ENCODE peak calls at places on chromosomes 11 and 22, in four cellular contexts. One of them, this sample, is unnamed.

GRCh38 chr11:1310772-1311468 is 1.5 kb upstream of the TOLLIP start:
- DNase-seq in HepG2: no peak
- DNase-seq in HCT116: no peak
- DNase-seq in K562: no peak
- DNase-seq in this sample: no peak

GRCh38 chr11:43358308-43358669 is 431 bp upstream of the TTC17 start:
- DNase-seq in HepG2: no peak
- DNase-seq in HCT116: no peak
- DNase-seq in K562: no peak
- DNase-seq in this sample: no peak

GRCh38 chr22:29195964-29196666 is 9.6 kb upstream of the EMID1 start:
- DNase-seq in K562: no peak
- DNase-seq in HepG2: no peak
- DNase-seq in HCT116: no peak
- DNase-seq in this sample: no peak

GRCh38 chr11:121863126-121863525 is 252.9 kb downstream of the BLID start:
- DNase-seq in HepG2: no peak
- DNase-seq in K562: no peak
- DNase-seq in HCT116: no peak
- DNase-seq in this sample: no peak

GRCh38 chr22:43570531-43571144 is 158.8 kb downstream of the MPPED1 start:
- DNase-seq in K562: no peak
- DNase-seq in HepG2: no peak
- DNase-seq in HCT116: no peak
- DNase-seq in this sample: no peak

GRCh38 chr11:111059726-111060125 is 185.8 kb upstream of the POU2AF2 start:
- DNase-seq in K562: no peak
- DNase-seq in HCT116: no peak
- DNase-seq in HepG2: no peak
- DNase-seq in this sample: no peak

GRCh38 chr11:66851698-66852465 is 5.0 kb upstream of the LRFN4 start:
- DNase-seq in K562: no peak
- DNase-seq in HCT116: no peak
- DNase-seq in HepG2: no peak
- DNase-seq in this sample: no peak

GRCh38 chr22:44580756-44581435 is 82.9 kb upstream of the RTL6 start:
- DNase-seq in HCT116: no peak
- DNase-seq in HepG2: no peak
- DNase-seq in K562: no peak
- DNase-seq in this sample: no peak

GRCh38 chr11:76152741-76153608 is 53.3 kb downstream of the WNT11 start:
- DNase-seq in HCT116: no peak
- DNase-seq in HepG2: no peak
- DNase-seq in K562: no peak
- DNase-seq in this sample: no peak

GRCh38 chr11:74004694-74005615 is 3.9 kb downstream of the UCP3 start:
- DNase-seq in HCT116: no peak
- DNase-seq in K562: peak; percentile 54
- DNase-seq in HepG2: no peak
- DNase-seq in this sample: no peak

GRCh38 chr11:1100417-1101245 is 26.0 kb downstream of the MUC2 start:
- DNase-seq in HepG2: no peak
- DNase-seq in HCT116: no peak
- DNase-seq in K562: no peak
- DNase-seq in this sample: no peak

GRCh38 chr11:123052884-123053721 is 8.8 kb downstream of the HSPA8 start:
- DNase-seq in HepG2: no peak
- DNase-seq in K562: no peak
- DNase-seq in HCT116: no peak
- DNase-seq in this sample: no peak

GRCh38 chr11:74449369-74449931 is 17.9 kb downstream of the KCNE3 start:
- DNase-seq in HCT116: peak; percentile 57
- DNase-seq in K562: peak; percentile 50
- DNase-seq in HepG2: peak; percentile 52
- DNase-seq in this sample: peak; percentile 87

GRCh38 chr11:133911169-133911568 is 45.6 kb downstream of the IGSF9B start:
- DNase-seq in HCT116: no peak
- DNase-seq in HepG2: no peak
- DNase-seq in K562: peak; percentile 37
- DNase-seq in this sample: no peak

DNA sequence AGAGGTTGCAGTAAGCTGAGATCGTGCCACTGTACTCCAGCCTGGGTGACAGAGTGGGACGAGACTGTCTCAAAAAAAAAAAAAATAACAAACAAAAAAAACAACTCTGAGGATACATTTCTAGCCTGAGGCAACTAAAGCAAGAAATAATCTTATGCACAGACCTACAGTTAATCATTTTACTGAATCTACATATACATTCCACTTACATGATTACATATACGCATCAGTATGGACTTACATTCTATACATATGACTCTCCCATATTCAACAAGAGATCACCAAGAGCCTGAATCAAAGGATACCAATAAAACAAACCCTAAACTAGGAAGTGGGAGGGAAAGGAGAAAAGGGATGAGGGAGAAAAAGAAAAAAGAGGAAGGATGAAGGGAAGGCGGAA is 1.1 kb downstream of the ALG8 start:
- DNase-seq in HepG2: no peak
- DNase-seq in HCT116: no peak
- DNase-seq in K562: no peak
- DNase-seq in this sample: no peak
- TF ChIP-seq JUND in HepG2: no peak
- TF ChIP-seq JUND in HCT116: no peak
- TF ChIP-seq JUND in K562: no peak
- TF ChIP-seq JUND in this sample: no peak

GRCh38 chr11:12246169-12246568 is 131.2 kb upstream of the PARVA start:
- DNase-seq in HCT116: no peak
- DNase-seq in K562: no peak
- DNase-seq in HepG2: no peak
- DNase-seq in this sample: no peak

GRCh38 chr11:12244156-12244555 is 133.2 kb upstream of the PARVA start:
- DNase-seq in K562: no peak
- DNase-seq in HCT116: no peak
- DNase-seq in HepG2: no peak
- DNase-seq in this sample: no peak

GRCh38 chr11:12243511-12243910 is 133.1 kb downstream of the MICAL2 start:
- DNase-seq in HepG2: no peak
- DNase-seq in K562: no peak
- DNase-seq in HCT116: no peak
- DNase-seq in this sample: no peak

GRCh38 chr11:12245549-12245986 is 131.8 kb upstream of the PARVA start:
- DNase-seq in K562: peak; percentile 35
- DNase-seq in HCT116: no peak
- DNase-seq in HepG2: no peak
- DNase-seq in this sample: peak; percentile 85

GRCh38 chr11:12245091-12245490 is 132.3 kb upstream of the PARVA start:
- DNase-seq in HCT116: no peak
- DNase-seq in HepG2: no peak
- DNase-seq in K562: no peak
- DNase-seq in this sample: no peak
- TF ChIP-seq JUND in HCT116: no peak
- TF ChIP-seq JUND in HepG2: no peak
- TF ChIP-seq JUND in K562: no peak
- TF ChIP-seq JUND in this sample: no peak

GRCh38 chr22:38415561-38416321 is 39.3 kb downstream of the KCNJ4 start:
- DNase-seq in HepG2: no peak
- DNase-seq in K562: no peak
- DNase-seq in HCT116: no peak
- DNase-seq in this sample: no peak

GRCh38 chr22:38417252-38418060 is 37.5 kb downstream of the KCNJ4 start:
- DNase-seq in HCT116: no peak
- DNase-seq in HepG2: no peak
- DNase-seq in K562: no peak
- DNase-seq in this sample: no peak

GRCh38 chr22:38415046-38415445 is 40.0 kb downstream of the KCNJ4 start:
- DNase-seq in K562: no peak
- DNase-seq in HepG2: no peak
- DNase-seq in HCT116: no peak
- DNase-seq in this sample: no peak

GRCh38 chr22:38418589-38418988 is 36.4 kb downstream of the KCNJ4 start:
- DNase-seq in HepG2: no peak
- DNase-seq in HCT116: no peak
- DNase-seq in K562: no peak
- DNase-seq in this sample: no peak

GRCh38 chr22:38416621-38417251 is 38.3 kb downstream of the KCNJ4 start:
- DNase-seq in HepG2: no peak
- DNase-seq in HCT116: no peak
- DNase-seq in K562: no peak
- DNase-seq in this sample: no peak
- TF ChIP-seq JUND in HepG2: no peak
- TF ChIP-seq JUND in HCT116: no peak
- TF ChIP-seq JUND in K562: no peak
- TF ChIP-seq JUND in this sample: no peak

GRCh38 chr22:31346255-31346732 is at the start of gene PATZ1:
- DNase-seq in HCT116: peak; percentile 51
- DNase-seq in HepG2: peak; percentile 91
- DNase-seq in K562: peak; percentile 68
- DNase-seq in this sample: peak; percentile 68
- TF ChIP-seq JUND in HCT116: no peak
- TF ChIP-seq JUND in HepG2: no peak
- TF ChIP-seq JUND in K562: no peak
- TF ChIP-seq JUND in this sample: no peak

GRCh38 chr11:103811870-103812509 is 224.4 kb upstream of the DDI1 start:
- DNase-seq in HCT116: no peak
- DNase-seq in HepG2: no peak
- DNase-seq in K562: no peak
- DNase-seq in this sample: no peak
- TF ChIP-seq JUND in HCT116: no peak
- TF ChIP-seq JUND in HepG2: no peak
- TF ChIP-seq JUND in K562: no peak
- TF ChIP-seq JUND in this sample: no peak

GRCh38 chr11:70397336-70397982 is 870 bp upstream of the CTTN start:
- DNase-seq in HepG2: peak; percentile 43
- DNase-seq in K562: no peak
- DNase-seq in HCT116: peak; percentile 13
- DNase-seq in this sample: no peak

GRCh38 chr11:70399681-70400112 is 1.4 kb downstream of the CTTN start:
- DNase-seq in HCT116: peak; percentile 87
- DNase-seq in HepG2: peak; percentile 78
- DNase-seq in K562: peak; percentile 58
- DNase-seq in this sample: peak; percentile 60

GRCh38 chr11:70400643-70401042 is 2.3 kb downstream of the CTTN start:
- DNase-seq in HepG2: no peak
- DNase-seq in K562: no peak
- DNase-seq in HCT116: no peak
- DNase-seq in this sample: no peak

GRCh38 chr11:70397983-70398833 is at the start of gene CTTN:
- DNase-seq in HCT116: peak; percentile 71
- DNase-seq in HepG2: peak; percentile 79
- DNase-seq in K562: peak; percentile 98
- DNase-seq in this sample: peak; percentile 90

DNA sequence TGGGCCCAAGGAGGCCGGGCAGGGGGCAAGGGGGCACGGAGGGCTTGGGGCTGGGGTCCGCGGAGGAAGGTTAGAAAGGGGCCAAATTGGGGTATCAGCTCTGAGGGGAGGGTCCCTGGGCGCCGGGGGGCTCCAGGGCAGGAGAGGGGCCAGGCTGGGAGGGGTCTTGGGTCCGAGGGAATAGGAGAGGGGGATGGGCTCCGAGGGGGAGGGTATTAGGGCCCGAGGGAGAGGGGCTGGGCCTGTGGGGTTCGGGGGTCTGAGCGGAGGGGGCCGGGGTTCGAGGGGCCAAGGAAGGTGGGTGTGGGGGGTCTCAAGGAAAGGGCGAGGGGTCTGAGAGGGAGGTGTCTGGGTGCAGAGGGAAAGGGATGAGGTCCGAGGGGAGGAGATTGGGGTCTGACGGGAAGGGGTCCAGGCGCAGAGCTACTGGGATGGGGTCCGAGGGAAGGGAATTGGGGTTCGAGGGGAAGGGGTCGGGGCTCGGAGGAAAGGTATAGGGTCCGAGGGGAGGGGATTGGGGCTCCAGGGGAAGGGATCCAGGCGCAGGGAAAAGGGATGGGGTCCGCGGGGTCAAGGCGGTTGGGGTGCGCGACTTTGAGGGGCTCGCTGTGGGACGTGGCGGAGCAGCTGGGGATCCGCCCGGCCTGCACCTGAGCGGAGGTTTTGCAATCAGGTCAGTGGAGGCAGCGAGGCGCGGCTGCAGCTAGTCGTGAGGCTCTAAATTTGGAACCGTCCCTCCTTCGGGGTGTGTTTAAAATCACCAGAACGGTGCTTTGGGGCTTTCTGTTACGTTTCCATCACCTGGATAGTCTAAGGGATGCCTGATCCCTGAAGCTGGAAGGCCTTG is 728 bp downstream of the CTTN start:
- DNase-seq in K562: peak; percentile 56
- DNase-seq in HCT116: no peak
- DNase-seq in HepG2: no peak
- DNase-seq in this sample: no peak
- TF ChIP-seq JUND in K562: no peak
- TF ChIP-seq JUND in HCT116: no peak
- TF ChIP-seq JUND in HepG2: no peak
- TF ChIP-seq JUND in this sample: no peak

DNA sequence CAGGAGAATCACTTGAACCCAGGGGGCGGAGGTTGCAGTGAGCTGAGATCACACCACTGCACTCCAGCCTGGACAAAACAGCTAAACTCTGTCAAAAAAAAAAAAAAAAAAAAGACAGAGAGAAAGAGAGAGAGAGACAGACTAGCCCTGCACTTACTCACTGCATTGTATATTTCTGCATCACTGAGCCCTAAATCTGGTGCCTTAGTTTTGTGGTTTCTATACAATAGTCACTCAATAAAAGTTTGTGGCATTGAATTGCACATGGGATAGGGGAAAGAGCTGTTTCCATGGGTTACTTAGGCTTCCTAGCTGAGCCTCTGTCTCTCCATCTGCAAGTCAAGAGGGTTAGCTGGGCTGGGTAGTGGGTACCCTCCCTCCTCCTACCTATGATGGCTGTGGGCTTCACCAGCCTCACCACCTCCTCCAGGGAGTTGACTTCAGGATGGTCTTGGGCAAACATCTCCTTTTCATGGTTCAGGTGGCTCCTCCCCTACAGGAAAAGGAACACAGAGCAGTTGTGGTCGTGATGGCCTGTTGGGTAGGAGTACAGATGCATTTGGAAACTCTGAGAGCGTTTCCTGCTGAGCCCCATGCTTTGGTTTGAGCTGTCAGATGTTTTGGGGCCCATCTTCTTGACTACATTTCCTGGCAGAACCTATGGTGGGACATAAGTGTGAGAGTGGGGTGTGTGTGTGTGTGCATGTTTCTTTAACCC is 73.2 kb downstream of the CCDC81 start:
- DNase-seq in HepG2: no peak
- DNase-seq in K562: no peak
- DNase-seq in HCT116: no peak
- DNase-seq in this sample: no peak
- TF ChIP-seq JUND in HepG2: no peak
- TF ChIP-seq JUND in K562: no peak
- TF ChIP-seq JUND in HCT116: no peak
- TF ChIP-seq JUND in this sample: no peak

GRCh38 chr11:2518112-2518982 is 73.5 kb downstream of the KCNQ1 start:
- DNase-seq in HepG2: no peak
- DNase-seq in K562: no peak
- DNase-seq in HCT116: no peak
- DNase-seq in this sample: no peak
- TF ChIP-seq JUND in HepG2: no peak
- TF ChIP-seq JUND in K562: no peak
- TF ChIP-seq JUND in HCT116: no peak
- TF ChIP-seq JUND in this sample: no peak

This sample was measured in T47D.